ENCODE peak calls at places on chromosomes 1 and 21, in five cellular contexts. M is stromal cell of bone marrow; P is HEK293T; S is activated CD4-positive, CD25-positive, alpha-beta regulatory T cell treated with anti-CD3 and anti-CD28 coated beads, Interleukin-2, amount 50 U/mL, for 72 hours; T is GM19239. Z is an unnamed sample.
A peak's percentile ranks its signal among the peaks of the same experiment; 100 is the strongest.

GRCh38 chr1:172609528-172609927 is 49.4 kb upstream of the FASLG start:
- DNase-seq in T (no peak), P (no peak), S (no peak), M (no peak), Z (no peak)

GRCh38 chr21:25903599-25903998 is 168.8 kb downstream of the GABPA start:
- DNase-seq in T (no peak), M (no peak), P (no peak), S (no peak), Z (no peak)

GRCh38 chr1:159222075-159222865 is 17.6 kb downstream of the ACKR1 start:
- DNase-seq in M (no peak), P (no peak), S (no peak), T (no peak), Z (no peak)

GRCh38 chr1:88763649-88764406 is 79.8 kb downstream of the PKN2 start:
- DNase-seq in S (no peak), P (no peak), T (no peak), M (peak; percentile 15), Z (no peak)

GRCh38 chr21:29130234-29130993 is at the start of gene MAP3K7CL:
- DNase-seq in S (no peak), M (peak; percentile 98), T (no peak), P (no peak), Z (peak; percentile 19)

GRCh38 chr1:12060500-12060899 is 2.6 kb upstream of the TNFRSF8 start:
- DNase-seq in M (no peak), P (no peak), S (no peak), T (no peak), Z (no peak)

GRCh38 chr1:198465201-198466144 is 75.0 kb downstream of the ATP6V1G3 start:
- DNase-seq in P (peak; percentile 34), M (peak; percentile 63), T (no peak), S (no peak), Z (no peak)

GRCh38 chr1:3905266-3905952 is 5.3 kb upstream of the C1orf174 start:
- DNase-seq in T (no peak), P (no peak), S (no peak), M (no peak), Z (peak; percentile 3)

GRCh38 chr21:28903448-28903847 is 89.2 kb downstream of the LTN1 start:
- DNase-seq in P (no peak), M (no peak), S (no peak), T (no peak), Z (no peak)

GRCh38 chr1:74363220-74363619 is 128.0 kb downstream of the TNNI3K start:
- DNase-seq in T (no peak), S (no peak), M (no peak), P (no peak), Z (no peak)

GRCh38 chr21:33492571-33492970 is 1.1 kb upstream of the DNAJC28 start:
- DNase-seq in P (no peak), T (no peak), S (no peak), M (no peak), Z (no peak)

GRCh38 chr1:111234866-111235265 is 7.4 kb downstream of the CHI3L2 start:
- DNase-seq in P (no peak), M (peak; percentile 78), T (no peak), S (no peak), Z (no peak)

GRCh38 chr1:156565519-156565918 is 6.8 kb downstream of the IQGAP3 start:
- DNase-seq in S (no peak), T (no peak), M (no peak), P (no peak), Z (no peak)